ENCODE peak calls at places on chromosomes 7 and 10, in nine cellular contexts. One of them, this sample, is unnamed.

GRCh38 chr10:93542358-93542791 is 24.1 kb upstream of the FFAR4 start:
- DNase-seq in AG04449: no peak
- DNase-seq in CD8-positive, alpha-beta T cell: no peak
- DNase-seq in left ventricle myocardium inferior: peak
- DNase-seq in breast epithelium: no peak
- DNase-seq in heart left ventricle: peak
- DNase-seq in PC-3: peak
- DNase-seq in cardiac muscle cell: peak
- DNase-seq in psoas muscle: peak
- DNase-seq in this sample: no peak

GRCh38 chr10:110158051-110159005 is 49.1 kb upstream of the MXI1 start:
- DNase-seq in AG04449: no peak
- DNase-seq in CD8-positive, alpha-beta T cell: peak
- DNase-seq in left ventricle myocardium inferior: no peak
- DNase-seq in breast epithelium: no peak
- DNase-seq in heart left ventricle: no peak
- DNase-seq in PC-3: no peak
- DNase-seq in cardiac muscle cell: no peak
- DNase-seq in psoas muscle: no peak
- DNase-seq in this sample: no peak

GRCh38 chr10:118607768-118608354 is 12.4 kb upstream of the PRLHR start:
- DNase-seq in AG04449: no peak
- DNase-seq in CD8-positive, alpha-beta T cell: no peak
- DNase-seq in left ventricle myocardium inferior: no peak
- DNase-seq in breast epithelium: no peak
- DNase-seq in heart left ventricle: no peak
- DNase-seq in PC-3: no peak
- DNase-seq in cardiac muscle cell: no peak
- DNase-seq in psoas muscle: no peak
- DNase-seq in this sample: no peak

GRCh38 chr10:32061440-32061839 is 5.2 kb upstream of the KIF5B start:
- DNase-seq in AG04449: no peak
- DNase-seq in CD8-positive, alpha-beta T cell: no peak
- DNase-seq in left ventricle myocardium inferior: no peak
- DNase-seq in breast epithelium: no peak
- DNase-seq in heart left ventricle: no peak
- DNase-seq in PC-3: no peak
- DNase-seq in cardiac muscle cell: no peak
- DNase-seq in psoas muscle: no peak
- DNase-seq in this sample: no peak

GRCh38 chr7:112449353-112449752 is 907 bp upstream of the IFRD1 start:
- DNase-seq in AG04449: no peak
- DNase-seq in CD8-positive, alpha-beta T cell: no peak
- DNase-seq in left ventricle myocardium inferior: no peak
- DNase-seq in breast epithelium: no peak
- DNase-seq in heart left ventricle: no peak
- DNase-seq in PC-3: peak
- DNase-seq in cardiac muscle cell: no peak
- DNase-seq in psoas muscle: no peak
- DNase-seq in this sample: no peak

GRCh38 chr7:75019800-75020199 is 53.8 kb downstream of the RCC1L start:
- DNase-seq in AG04449: no peak
- DNase-seq in CD8-positive, alpha-beta T cell: no peak
- DNase-seq in left ventricle myocardium inferior: no peak
- DNase-seq in breast epithelium: no peak
- DNase-seq in heart left ventricle: no peak
- DNase-seq in PC-3: no peak
- DNase-seq in cardiac muscle cell: no peak
- DNase-seq in psoas muscle: no peak
- DNase-seq in this sample: no peak

GRCh38 chr10:7410306-7410799 is 481 bp downstream of the SFMBT2 start:
- DNase-seq in AG04449: no peak
- DNase-seq in CD8-positive, alpha-beta T cell: peak
- DNase-seq in left ventricle myocardium inferior: peak
- DNase-seq in breast epithelium: no peak
- DNase-seq in heart left ventricle: peak
- DNase-seq in PC-3: no peak
- DNase-seq in cardiac muscle cell: peak
- DNase-seq in psoas muscle: peak
- DNase-seq in this sample: no peak

GRCh38 chr7:134593530-134594392 is 44.9 kb downstream of the AKR1B15 start:
- DNase-seq in AG04449: peak
- DNase-seq in CD8-positive, alpha-beta T cell: no peak
- DNase-seq in left ventricle myocardium inferior: peak
- DNase-seq in breast epithelium: peak
- DNase-seq in heart left ventricle: peak
- DNase-seq in PC-3: peak
- DNase-seq in cardiac muscle cell: peak
- DNase-seq in psoas muscle: peak
- DNase-seq in this sample: peak

GRCh38 chr10:127925471-127926207 is 18.7 kb downstream of the PTPRE start:
- DNase-seq in AG04449: no peak
- DNase-seq in CD8-positive, alpha-beta T cell: no peak
- DNase-seq in left ventricle myocardium inferior: no peak
- DNase-seq in breast epithelium: no peak
- DNase-seq in heart left ventricle: no peak
- DNase-seq in PC-3: no peak
- DNase-seq in cardiac muscle cell: no peak
- DNase-seq in psoas muscle: no peak
- DNase-seq in this sample: peak

GRCh38 chr10:3339531-3339950 is 167.0 kb upstream of the PITRM1 start:
- DNase-seq in AG04449: no peak
- DNase-seq in CD8-positive, alpha-beta T cell: no peak
- DNase-seq in left ventricle myocardium inferior: no peak
- DNase-seq in breast epithelium: no peak
- DNase-seq in heart left ventricle: no peak
- DNase-seq in PC-3: peak
- DNase-seq in cardiac muscle cell: no peak
- DNase-seq in psoas muscle: no peak
- DNase-seq in this sample: no peak

DNA sequence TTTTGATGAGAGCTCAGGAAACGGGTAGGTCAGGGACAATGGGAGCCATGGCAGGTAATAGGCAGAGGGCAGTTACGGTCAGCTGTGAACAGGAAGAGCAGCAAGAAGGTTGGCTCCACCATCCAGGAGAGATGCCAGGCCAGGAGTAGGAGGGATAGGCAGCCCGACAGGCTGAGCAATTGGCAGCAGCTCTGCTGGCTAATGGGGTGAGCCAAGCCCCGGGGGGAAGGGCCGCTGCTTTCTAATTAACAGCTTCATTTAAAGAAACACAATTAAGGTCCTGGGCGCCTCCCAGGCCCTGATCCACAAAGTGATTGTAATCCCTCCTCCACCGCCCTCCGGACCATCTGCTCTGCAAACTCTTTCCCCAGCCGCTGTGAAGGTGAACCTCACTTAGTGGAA is 23.7 kb downstream of the SH2B2 start:
- DNase-seq in AG04449: no peak
- DNase-seq in CD8-positive, alpha-beta T cell: no peak
- DNase-seq in left ventricle myocardium inferior: no peak
- DNase-seq in breast epithelium: no peak
- DNase-seq in heart left ventricle: no peak
- DNase-seq in PC-3: no peak
- DNase-seq in cardiac muscle cell: no peak
- DNase-seq in psoas muscle: no peak
- DNase-seq in this sample: no peak
- TF ChIP-seq CTCF in AG04449: no peak
- TF ChIP-seq CTCF in CD8-positive, alpha-beta T cell: no peak
- TF ChIP-seq CTCF in left ventricle myocardium inferior: no peak
- TF ChIP-seq CTCF in breast epithelium: no peak
- TF ChIP-seq CTCF in heart left ventricle: no peak
- TF ChIP-seq CTCF in PC-3: no peak
- TF ChIP-seq CTCF in cardiac muscle cell: no peak
- TF ChIP-seq CTCF in psoas muscle: no peak
- TF ChIP-seq CTCF in this sample: no peak

GRCh38 chr10:88978463-88978862 is 12.1 kb upstream of the FAS start:
- DNase-seq in AG04449: no peak
- DNase-seq in CD8-positive, alpha-beta T cell: no peak
- DNase-seq in left ventricle myocardium inferior: no peak
- DNase-seq in breast epithelium: no peak
- DNase-seq in heart left ventricle: no peak
- DNase-seq in PC-3: no peak
- DNase-seq in cardiac muscle cell: no peak
- DNase-seq in psoas muscle: no peak
- DNase-seq in this sample: no peak

GRCh38 chr10:88974012-88974411 is 16.6 kb upstream of the FAS start:
- DNase-seq in AG04449: no peak
- DNase-seq in CD8-positive, alpha-beta T cell: no peak
- DNase-seq in left ventricle myocardium inferior: no peak
- DNase-seq in breast epithelium: no peak
- DNase-seq in heart left ventricle: no peak
- DNase-seq in PC-3: no peak
- DNase-seq in cardiac muscle cell: no peak
- DNase-seq in psoas muscle: no peak
- DNase-seq in this sample: no peak

GRCh38 chr10:88974446-88975376 is 15.9 kb upstream of the FAS start:
- DNase-seq in AG04449: no peak
- DNase-seq in CD8-positive, alpha-beta T cell: no peak
- DNase-seq in left ventricle myocardium inferior: no peak
- DNase-seq in breast epithelium: no peak
- DNase-seq in heart left ventricle: no peak
- DNase-seq in PC-3: peak
- DNase-seq in cardiac muscle cell: no peak
- DNase-seq in psoas muscle: no peak
- DNase-seq in this sample: no peak

GRCh38 chr10:88971668-88972067 is 18.9 kb upstream of the FAS start:
- DNase-seq in AG04449: no peak
- DNase-seq in CD8-positive, alpha-beta T cell: no peak
- DNase-seq in left ventricle myocardium inferior: no peak
- DNase-seq in breast epithelium: no peak
- DNase-seq in heart left ventricle: no peak
- DNase-seq in PC-3: no peak
- DNase-seq in cardiac muscle cell: no peak
- DNase-seq in psoas muscle: no peak
- DNase-seq in this sample: no peak

DNA sequence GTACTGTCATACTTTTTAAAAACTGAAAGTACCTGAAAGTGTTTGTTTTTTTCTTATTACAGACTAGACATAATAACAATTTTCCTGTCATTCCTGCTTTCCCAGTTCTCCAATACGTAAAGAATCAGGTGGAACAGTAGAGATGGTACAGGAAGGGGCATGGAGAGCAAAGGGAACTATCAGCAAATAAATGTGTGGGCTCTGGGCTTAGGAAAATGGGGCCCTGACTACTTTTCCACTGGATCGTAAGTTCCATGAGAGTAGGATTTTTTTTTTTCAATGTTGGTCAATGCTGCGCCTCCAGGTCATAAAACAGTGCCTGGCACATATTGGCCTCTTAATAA is 15.2 kb upstream of the FAS start:
- DNase-seq in AG04449: no peak
- DNase-seq in CD8-positive, alpha-beta T cell: no peak
- DNase-seq in left ventricle myocardium inferior: no peak
- DNase-seq in breast epithelium: no peak
- DNase-seq in heart left ventricle: no peak
- DNase-seq in PC-3: peak
- DNase-seq in cardiac muscle cell: no peak
- DNase-seq in psoas muscle: no peak
- DNase-seq in this sample: no peak
- H3K4me3 ChIP-seq in AG04449: no peak
- H3K4me3 ChIP-seq in CD8-positive, alpha-beta T cell: peak
- H3K4me3 ChIP-seq in left ventricle myocardium inferior: peak
- H3K4me3 ChIP-seq in breast epithelium: peak
- H3K4me3 ChIP-seq in heart left ventricle: peak
- H3K4me3 ChIP-seq in PC-3: peak
- H3K4me3 ChIP-seq in cardiac muscle cell: no peak
- H3K4me3 ChIP-seq in psoas muscle: peak
- H3K4me3 ChIP-seq in this sample: no peak

DNA sequence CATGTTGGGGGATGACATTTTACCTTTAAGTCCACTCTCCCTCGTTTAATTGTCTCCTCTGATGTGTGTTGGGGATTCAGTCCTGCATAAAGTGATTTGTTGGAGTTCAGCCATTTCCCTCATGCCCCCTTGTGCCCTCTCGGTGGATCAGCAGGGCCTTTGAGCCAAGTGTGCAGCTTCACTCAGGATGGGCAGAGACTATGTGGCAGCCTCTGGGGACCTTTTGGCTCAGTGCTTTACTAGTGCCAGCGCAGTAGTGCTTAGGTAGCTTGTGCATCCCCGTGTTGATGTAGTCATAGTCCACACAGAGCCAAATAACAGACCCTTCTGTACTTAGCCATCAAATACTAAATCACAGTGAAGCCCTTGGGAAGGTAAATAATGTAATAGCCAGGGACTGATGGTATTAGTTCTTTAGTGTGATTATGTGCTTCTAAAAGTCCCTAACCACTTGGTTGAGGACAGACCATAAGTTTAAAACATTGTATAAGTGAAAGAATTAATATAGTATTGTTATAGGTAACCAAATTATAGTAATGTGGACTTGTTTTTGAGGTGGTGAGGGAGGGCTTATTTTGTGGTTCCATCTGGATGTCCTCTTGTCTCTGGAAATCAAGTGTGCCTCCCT is 11.4 kb downstream of the BUB3 start:
- DNase-seq in AG04449: no peak
- DNase-seq in CD8-positive, alpha-beta T cell: no peak
- DNase-seq in left ventricle myocardium inferior: no peak
- DNase-seq in breast epithelium: no peak
- DNase-seq in heart left ventricle: no peak
- DNase-seq in PC-3: no peak
- DNase-seq in cardiac muscle cell: no peak
- DNase-seq in psoas muscle: no peak
- DNase-seq in this sample: no peak
- TF ChIP-seq CTCF in AG04449: no peak
- TF ChIP-seq CTCF in CD8-positive, alpha-beta T cell: no peak
- TF ChIP-seq CTCF in left ventricle myocardium inferior: no peak
- TF ChIP-seq CTCF in breast epithelium: no peak
- TF ChIP-seq CTCF in heart left ventricle: no peak
- TF ChIP-seq CTCF in PC-3: peak
- TF ChIP-seq CTCF in cardiac muscle cell: no peak
- TF ChIP-seq CTCF in psoas muscle: no peak
- TF ChIP-seq CTCF in this sample: peak

DNA sequence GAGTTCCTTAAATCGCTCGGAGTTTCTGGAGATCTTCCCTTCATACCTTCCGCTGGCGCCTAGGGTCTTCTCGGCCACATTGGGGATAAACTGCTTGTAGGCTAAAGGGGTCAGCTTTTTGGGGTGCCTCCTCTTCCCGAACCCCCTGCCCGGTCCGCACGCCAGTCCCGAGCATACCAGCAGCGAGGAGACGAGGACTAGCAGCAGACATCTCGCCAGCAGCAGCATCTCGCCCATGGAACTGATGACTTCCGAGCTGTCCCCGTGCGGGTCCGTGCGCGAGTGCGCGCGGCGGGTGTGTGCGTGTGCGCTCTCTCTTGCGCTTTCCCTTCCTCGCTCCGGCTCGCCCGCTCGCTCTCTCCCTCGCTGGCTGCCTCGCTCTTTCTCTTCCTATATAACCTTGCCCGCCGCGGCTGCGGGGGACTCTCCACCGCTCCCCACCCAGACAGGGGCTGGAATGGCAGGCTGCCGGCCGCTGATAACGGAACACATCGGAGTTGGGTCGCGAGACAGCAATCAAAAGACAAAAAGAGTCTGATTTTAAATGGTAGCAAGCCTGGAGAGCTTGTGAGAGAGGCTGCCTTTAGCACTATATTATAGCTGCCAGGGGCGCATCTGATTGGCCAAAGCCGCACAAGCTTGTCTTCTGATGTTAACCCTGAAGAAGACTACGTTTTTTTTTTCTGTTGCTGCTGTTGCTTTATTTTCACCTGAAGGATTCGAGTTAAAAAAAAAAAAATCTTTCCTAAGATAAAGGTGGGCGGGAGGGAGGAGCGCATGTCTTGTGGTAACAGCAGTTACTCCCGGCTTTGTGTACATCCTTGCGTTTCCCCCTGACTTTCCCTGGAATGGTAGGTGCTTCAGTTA is at the start of gene SHH:
- DNase-seq in AG04449: no peak
- DNase-seq in CD8-positive, alpha-beta T cell: no peak
- DNase-seq in left ventricle myocardium inferior: no peak
- DNase-seq in breast epithelium: no peak
- DNase-seq in heart left ventricle: peak
- DNase-seq in PC-3: no peak
- DNase-seq in cardiac muscle cell: no peak
- DNase-seq in psoas muscle: no peak
- DNase-seq in this sample: no peak
- H3K4me3 ChIP-seq in AG04449: peak
- H3K4me3 ChIP-seq in CD8-positive, alpha-beta T cell: no peak
- H3K4me3 ChIP-seq in left ventricle myocardium inferior: peak
- H3K4me3 ChIP-seq in breast epithelium: peak
- H3K4me3 ChIP-seq in heart left ventricle: peak
- H3K4me3 ChIP-seq in PC-3: peak
- H3K4me3 ChIP-seq in cardiac muscle cell: no peak
- H3K4me3 ChIP-seq in psoas muscle: peak
- H3K4me3 ChIP-seq in this sample: peak

This sample was measured in retinal pigment epithelial cell.